ENCODE peak calls at places on chromosomes 1 and 21, in nine cellular contexts. One of them, this sample, is unnamed.

GRCh38 chr1:180785306-180785705 is 127.4 kb upstream of the KIAA1614 start:
- DNase-seq in CD4-positive, alpha-beta T cell: no peak
- DNase-seq in heart right ventricle: no peak
- DNase-seq in IMR-90: peak; percentile 54
- DNase-seq in left ventricle myocardium inferior: no peak
- DNase-seq in Peyer's patch: no peak
- DNase-seq in coronary artery: no peak
- DNase-seq in transverse colon: no peak
- DNase-seq in right lobe of liver: no peak
- DNase-seq in this sample: no peak

GRCh38 chr1:176379626-176380339 is 83.2 kb upstream of the PAPPA2 start:
- DNase-seq in CD4-positive, alpha-beta T cell: no peak
- DNase-seq in coronary artery: no peak
- DNase-seq in IMR-90: no peak
- DNase-seq in heart right ventricle: no peak
- DNase-seq in right lobe of liver: no peak
- DNase-seq in Peyer's patch: no peak
- DNase-seq in left ventricle myocardium inferior: no peak
- DNase-seq in transverse colon: no peak
- DNase-seq in this sample: peak; percentile 1

GRCh38 chr1:7493711-7494110 is 277.4 kb upstream of the VAMP3 start:
- DNase-seq in Peyer's patch: no peak
- DNase-seq in heart right ventricle: no peak
- DNase-seq in coronary artery: no peak
- DNase-seq in transverse colon: no peak
- DNase-seq in IMR-90: no peak
- DNase-seq in left ventricle myocardium inferior: no peak
- DNase-seq in CD4-positive, alpha-beta T cell: no peak
- DNase-seq in right lobe of liver: no peak
- DNase-seq in this sample: no peak

GRCh38 chr1:186429017-186429416 is 31.9 kb downstream of the PDC start:
- DNase-seq in IMR-90: no peak
- DNase-seq in Peyer's patch: no peak
- DNase-seq in left ventricle myocardium inferior: no peak
- DNase-seq in transverse colon: no peak
- DNase-seq in CD4-positive, alpha-beta T cell: no peak
- DNase-seq in coronary artery: no peak
- DNase-seq in heart right ventricle: no peak
- DNase-seq in right lobe of liver: no peak
- DNase-seq in this sample: no peak

GRCh38 chr1:42690477-42691156 is 8.4 kb downstream of the YBX1 start:
- DNase-seq in IMR-90: peak; percentile 14
- DNase-seq in right lobe of liver: no peak
- DNase-seq in Peyer's patch: no peak
- DNase-seq in CD4-positive, alpha-beta T cell: no peak
- DNase-seq in left ventricle myocardium inferior: no peak
- DNase-seq in heart right ventricle: no peak
- DNase-seq in coronary artery: no peak
- DNase-seq in transverse colon: no peak
- DNase-seq in this sample: peak; percentile 36

GRCh38 chr21:34083357-34083756 is 10.0 kb downstream of the MRPS6 start:
- DNase-seq in right lobe of liver: no peak
- DNase-seq in Peyer's patch: no peak
- DNase-seq in transverse colon: no peak
- DNase-seq in CD4-positive, alpha-beta T cell: no peak
- DNase-seq in left ventricle myocardium inferior: no peak
- DNase-seq in coronary artery: no peak
- DNase-seq in heart right ventricle: no peak
- DNase-seq in IMR-90: no peak
- DNase-seq in this sample: no peak

GRCh38 chr1:31954607-31955283 is 16.6 kb upstream of the PTP4A2 start:
- DNase-seq in IMR-90: peak; percentile 99
- DNase-seq in transverse colon: peak; percentile 82
- DNase-seq in heart right ventricle: peak; percentile 89
- DNase-seq in right lobe of liver: peak; percentile 93
- DNase-seq in Peyer's patch: peak; percentile 88
- DNase-seq in CD4-positive, alpha-beta T cell: no peak
- DNase-seq in left ventricle myocardium inferior: peak; percentile 83
- DNase-seq in coronary artery: peak; percentile 93
- DNase-seq in this sample: peak; percentile 76

GRCh38 chr1:84724128-84724860 is 34.0 kb upstream of the SSX2IP start:
- DNase-seq in coronary artery: no peak
- DNase-seq in transverse colon: peak; percentile 14
- DNase-seq in left ventricle myocardium inferior: no peak
- DNase-seq in right lobe of liver: peak; percentile 87
- DNase-seq in heart right ventricle: no peak
- DNase-seq in IMR-90: no peak
- DNase-seq in Peyer's patch: peak; percentile 67
- DNase-seq in CD4-positive, alpha-beta T cell: peak; percentile 59
- DNase-seq in this sample: no peak

GRCh38 chr1:71836899-71837298 is 445.4 kb downstream of the NEGR1 start:
- DNase-seq in IMR-90: no peak
- DNase-seq in left ventricle myocardium inferior: no peak
- DNase-seq in right lobe of liver: no peak
- DNase-seq in heart right ventricle: no peak
- DNase-seq in coronary artery: no peak
- DNase-seq in Peyer's patch: no peak
- DNase-seq in transverse colon: no peak
- DNase-seq in CD4-positive, alpha-beta T cell: no peak
- DNase-seq in this sample: no peak

GRCh38 chr1:53510215-53510614 is 51.0 kb downstream of the DMRTB1 start:
- DNase-seq in heart right ventricle: no peak
- DNase-seq in IMR-90: no peak
- DNase-seq in transverse colon: no peak
- DNase-seq in coronary artery: no peak
- DNase-seq in CD4-positive, alpha-beta T cell: no peak
- DNase-seq in Peyer's patch: no peak
- DNase-seq in left ventricle myocardium inferior: no peak
- DNase-seq in right lobe of liver: no peak
- DNase-seq in this sample: no peak

GRCh38 chr21:38167345-38167744 is 89.4 kb upstream of the KCNJ15 start:
- DNase-seq in left ventricle myocardium inferior: no peak
- DNase-seq in CD4-positive, alpha-beta T cell: no peak
- DNase-seq in right lobe of liver: no peak
- DNase-seq in heart right ventricle: no peak
- DNase-seq in Peyer's patch: no peak
- DNase-seq in transverse colon: no peak
- DNase-seq in coronary artery: no peak
- DNase-seq in IMR-90: no peak
- DNase-seq in this sample: no peak

GRCh38 chr21:38166214-38166547 is 90.6 kb upstream of the KCNJ15 start:
- DNase-seq in right lobe of liver: no peak
- DNase-seq in IMR-90: no peak
- DNase-seq in heart right ventricle: no peak
- DNase-seq in transverse colon: no peak
- DNase-seq in coronary artery: no peak
- DNase-seq in CD4-positive, alpha-beta T cell: no peak
- DNase-seq in left ventricle myocardium inferior: no peak
- DNase-seq in Peyer's patch: no peak
- DNase-seq in this sample: no peak

GRCh38 chr21:38170705-38171682 is 85.8 kb upstream of the KCNJ15 start:
- DNase-seq in coronary artery: no peak
- DNase-seq in left ventricle myocardium inferior: no peak
- DNase-seq in CD4-positive, alpha-beta T cell: no peak
- DNase-seq in transverse colon: no peak
- DNase-seq in heart right ventricle: no peak
- DNase-seq in Peyer's patch: no peak
- DNase-seq in IMR-90: peak; percentile 29
- DNase-seq in right lobe of liver: no peak
- DNase-seq in this sample: no peak

GRCh38 chr21:38171723-38172344 is 85.0 kb upstream of the KCNJ15 start:
- DNase-seq in heart right ventricle: no peak
- DNase-seq in transverse colon: no peak
- DNase-seq in left ventricle myocardium inferior: no peak
- DNase-seq in IMR-90: peak; percentile 45
- DNase-seq in CD4-positive, alpha-beta T cell: no peak
- DNase-seq in right lobe of liver: no peak
- DNase-seq in coronary artery: no peak
- DNase-seq in Peyer's patch: no peak
- DNase-seq in this sample: peak; percentile 61

GRCh38 chr21:38170283-38170682 is 86.5 kb upstream of the KCNJ15 start:
- DNase-seq in CD4-positive, alpha-beta T cell: no peak
- DNase-seq in left ventricle myocardium inferior: no peak
- DNase-seq in heart right ventricle: peak; percentile 25
- DNase-seq in coronary artery: no peak
- DNase-seq in transverse colon: no peak
- DNase-seq in IMR-90: peak; percentile 12
- DNase-seq in right lobe of liver: no peak
- DNase-seq in Peyer's patch: no peak
- DNase-seq in this sample: peak; percentile 42
- TF ChIP-seq CTCF in CD4-positive, alpha-beta T cell: no peak
- TF ChIP-seq CTCF in left ventricle myocardium inferior: peak; percentile 61
- TF ChIP-seq CTCF in heart right ventricle: peak; percentile 59
- TF ChIP-seq CTCF in coronary artery: no peak
- TF ChIP-seq CTCF in transverse colon: no peak
- TF ChIP-seq CTCF in IMR-90: peak; percentile 44
- TF ChIP-seq CTCF in right lobe of liver: peak; percentile 19
- TF ChIP-seq CTCF in Peyer's patch: no peak
- TF ChIP-seq CTCF in this sample: peak; percentile 77

GRCh38 chr1:3171761-3172160 is 102.8 kb downstream of the PRDM16 start:
- DNase-seq in Peyer's patch: no peak
- DNase-seq in transverse colon: no peak
- DNase-seq in right lobe of liver: no peak
- DNase-seq in CD4-positive, alpha-beta T cell: no peak
- DNase-seq in heart right ventricle: no peak
- DNase-seq in IMR-90: no peak
- DNase-seq in left ventricle myocardium inferior: no peak
- DNase-seq in coronary artery: no peak
- DNase-seq in this sample: no peak
- H3K27ac ChIP-seq in Peyer's patch: no peak overlapping the region
- H3K27ac ChIP-seq in transverse colon: peak overlapping the region; percentile 70
- H3K27ac ChIP-seq in right lobe of liver: no peak overlapping the region
- H3K27ac ChIP-seq in CD4-positive, alpha-beta T cell: no peak overlapping the region
- H3K27ac ChIP-seq in heart right ventricle: peak overlapping the region; percentile 93
- H3K27ac ChIP-seq in IMR-90: no peak overlapping the region
- H3K27ac ChIP-seq in left ventricle myocardium inferior: peak overlapping the region; percentile 96
- H3K27ac ChIP-seq in coronary artery: peak overlapping the region; percentile 93
- H3K27ac ChIP-seq in this sample: no peak overlapping the region

GRCh38 chr1:12588695-12589094 is 29.3 kb downstream of the DHRS3 start:
- DNase-seq in Peyer's patch: no peak
- DNase-seq in transverse colon: no peak
- DNase-seq in coronary artery: no peak
- DNase-seq in IMR-90: no peak
- DNase-seq in left ventricle myocardium inferior: no peak
- DNase-seq in heart right ventricle: no peak
- DNase-seq in CD4-positive, alpha-beta T cell: no peak
- DNase-seq in right lobe of liver: peak; percentile 31
- DNase-seq in this sample: no peak

GRCh38 chr1:12584900-12585525 is 33.0 kb downstream of the DHRS3 start:
- DNase-seq in coronary artery: no peak
- DNase-seq in transverse colon: no peak
- DNase-seq in CD4-positive, alpha-beta T cell: no peak
- DNase-seq in Peyer's patch: no peak
- DNase-seq in left ventricle myocardium inferior: no peak
- DNase-seq in heart right ventricle: no peak
- DNase-seq in IMR-90: no peak
- DNase-seq in right lobe of liver: peak; percentile 5
- DNase-seq in this sample: no peak

GRCh38 chr1:12585536-12585935 is 32.5 kb downstream of the DHRS3 start:
- DNase-seq in heart right ventricle: no peak
- DNase-seq in transverse colon: no peak
- DNase-seq in IMR-90: no peak
- DNase-seq in CD4-positive, alpha-beta T cell: no peak
- DNase-seq in coronary artery: no peak
- DNase-seq in right lobe of liver: peak; percentile 80
- DNase-seq in left ventricle myocardium inferior: no peak
- DNase-seq in Peyer's patch: no peak
- DNase-seq in this sample: no peak

GRCh38 chr1:12586171-12586942 is 31.7 kb downstream of the DHRS3 start:
- DNase-seq in Peyer's patch: no peak
- DNase-seq in transverse colon: no peak
- DNase-seq in coronary artery: no peak
- DNase-seq in heart right ventricle: no peak
- DNase-seq in IMR-90: no peak
- DNase-seq in right lobe of liver: peak; percentile 53
- DNase-seq in left ventricle myocardium inferior: no peak
- DNase-seq in CD4-positive, alpha-beta T cell: no peak
- DNase-seq in this sample: no peak

GRCh38 chr1:12587981-12588620 is 29.9 kb downstream of the DHRS3 start:
- DNase-seq in Peyer's patch: no peak
- DNase-seq in left ventricle myocardium inferior: no peak
- DNase-seq in IMR-90: peak; percentile 58
- DNase-seq in right lobe of liver: no peak
- DNase-seq in transverse colon: no peak
- DNase-seq in coronary artery: no peak
- DNase-seq in CD4-positive, alpha-beta T cell: no peak
- DNase-seq in heart right ventricle: no peak
- DNase-seq in this sample: peak; percentile 66
- TF ChIP-seq CTCF in Peyer's patch: no peak
- TF ChIP-seq CTCF in left ventricle myocardium inferior: no peak
- TF ChIP-seq CTCF in IMR-90: no peak
- TF ChIP-seq CTCF in right lobe of liver: no peak
- TF ChIP-seq CTCF in transverse colon: no peak
- TF ChIP-seq CTCF in coronary artery: no peak
- TF ChIP-seq CTCF in CD4-positive, alpha-beta T cell: no peak
- TF ChIP-seq CTCF in heart right ventricle: no peak
- TF ChIP-seq CTCF in this sample: no peak

GRCh38 chr1:46150085-46150484 is 17.7 kb upstream of the PIK3R3 start:
- DNase-seq in left ventricle myocardium inferior: no peak
- DNase-seq in heart right ventricle: no peak
- DNase-seq in coronary artery: no peak
- DNase-seq in IMR-90: no peak
- DNase-seq in CD4-positive, alpha-beta T cell: no peak
- DNase-seq in Peyer's patch: no peak
- DNase-seq in transverse colon: no peak
- DNase-seq in right lobe of liver: no peak
- DNase-seq in this sample: no peak

GRCh38 chr1:46153228-46153627 is 20.8 kb upstream of the PIK3R3 start:
- DNase-seq in IMR-90: peak; percentile 22
- DNase-seq in CD4-positive, alpha-beta T cell: no peak
- DNase-seq in coronary artery: no peak
- DNase-seq in heart right ventricle: no peak
- DNase-seq in right lobe of liver: no peak
- DNase-seq in left ventricle myocardium inferior: no peak
- DNase-seq in Peyer's patch: no peak
- DNase-seq in transverse colon: no peak
- DNase-seq in this sample: no peak

GRCh38 chr1:46148318-46148717 is 15.9 kb upstream of the PIK3R3 start:
- DNase-seq in coronary artery: no peak
- DNase-seq in left ventricle myocardium inferior: no peak
- DNase-seq in transverse colon: no peak
- DNase-seq in IMR-90: no peak
- DNase-seq in CD4-positive, alpha-beta T cell: no peak
- DNase-seq in Peyer's patch: no peak
- DNase-seq in right lobe of liver: no peak
- DNase-seq in heart right ventricle: no peak
- DNase-seq in this sample: no peak

GRCh38 chr1:46153732-46154131 is 21.2 kb upstream of the TSPAN1 start:
- DNase-seq in CD4-positive, alpha-beta T cell: no peak
- DNase-seq in coronary artery: no peak
- DNase-seq in IMR-90: no peak
- DNase-seq in transverse colon: no peak
- DNase-seq in right lobe of liver: no peak
- DNase-seq in heart right ventricle: no peak
- DNase-seq in left ventricle myocardium inferior: no peak
- DNase-seq in Peyer's patch: no peak
- DNase-seq in this sample: no peak

DNA sequence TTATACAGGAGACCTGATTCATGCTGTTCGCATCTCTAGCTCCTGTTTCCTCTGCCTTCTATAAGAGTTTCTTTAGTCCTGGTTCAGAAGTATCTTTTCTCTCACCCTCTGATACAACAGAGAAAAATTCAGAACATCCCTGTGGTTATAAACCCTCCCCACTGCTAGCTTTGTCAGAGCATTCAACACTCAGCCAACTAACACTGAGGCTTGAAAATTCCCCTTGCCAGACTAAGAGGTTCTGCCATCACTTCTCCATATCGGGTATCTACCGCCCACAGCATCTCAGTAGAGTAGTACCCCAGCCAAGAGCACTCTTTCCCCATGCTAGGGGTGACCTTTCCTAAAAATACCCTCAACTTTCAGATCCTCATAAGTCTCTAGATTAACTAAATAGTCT is 19.6 kb upstream of the PIK3R3 start:
- DNase-seq in coronary artery: no peak
- DNase-seq in left ventricle myocardium inferior: no peak
- DNase-seq in transverse colon: no peak
- DNase-seq in IMR-90: peak; percentile 88
- DNase-seq in Peyer's patch: no peak
- DNase-seq in CD4-positive, alpha-beta T cell: no peak
- DNase-seq in right lobe of liver: no peak
- DNase-seq in heart right ventricle: no peak
- DNase-seq in this sample: peak; percentile 42
- H3K27ac ChIP-seq in coronary artery: no peak overlapping the region
- H3K27ac ChIP-seq in left ventricle myocardium inferior: no peak overlapping the region
- H3K27ac ChIP-seq in transverse colon: no peak overlapping the region
- H3K27ac ChIP-seq in IMR-90: no peak overlapping the region
- H3K27ac ChIP-seq in Peyer's patch: no peak overlapping the region
- H3K27ac ChIP-seq in CD4-positive, alpha-beta T cell: no peak overlapping the region
- H3K27ac ChIP-seq in right lobe of liver: no peak overlapping the region
- H3K27ac ChIP-seq in heart right ventricle: no peak overlapping the region
- H3K27ac ChIP-seq in this sample: no peak overlapping the region

This sample was measured in foreskin keratinocyte.